ENCODE peak calls at places on chromosomes 16 and 17, in six cellular contexts. B is trophoblast cell, Y is IMR-90, Z is neuronal stem cell, N is mesendoderm, Q is H1. T is an unnamed sample.

GRCh38 chr17:39809221-39809620 is 54.9 kb downstream of the IKZF3 start:
- DNase-seq in B (no peak), Y (no peak), Z (no peak), N (no peak), Q (no peak), T (no peak)

GRCh38 chr16:20611975-20612471 is 35.9 kb upstream of the ACSM2B start:
- DNase-seq in Z (no peak), Y (no peak), N (no peak), Q (no peak), B (no peak), T (no peak)

GRCh38 chr17:42436401-42436800 is 13.3 kb upstream of the CAVIN1 start:
- DNase-seq in N (no peak), Y (peak), Z (no peak), B (no peak), Q (no peak), T (peak)

GRCh38 chr17:8470447-8471047 is 34.9 kb downstream of the NDEL1 start:
- DNase-seq in B (no peak), Q (no peak), Z (no peak), Y (no peak), N (no peak), T (no peak)

GRCh38 chr16:57966133-57966805 is 4.7 kb downstream of the CNGB1 start:
- DNase-seq in Q (no peak), B (no peak), Y (no peak), N (no peak), Z (no peak), T (peak)

GRCh38 chr16:2366660-2367309 is 26.3 kb upstream of the ABCA3 start:
- DNase-seq in Q (no peak), Z (no peak), N (no peak), B (no peak), Y (no peak), T (no peak)

GRCh38 chr17:50266384-50267073 is 7.7 kb upstream of the TMEM92 start:
- DNase-seq in B (no peak), Y (peak), Z (no peak), Q (no peak), N (no peak), T (peak)

GRCh38 chr17:42101513-42102292 is 3.4 kb upstream of the ZNF385C start:
- DNase-seq in N (peak), Q (peak), B (peak), Y (peak), Z (peak), T (peak)

GRCh38 chr17:67280279-67280678 is 35.3 kb upstream of the HELZ start:
- DNase-seq in Y (peak), B (peak), Z (no peak), N (no peak), Q (no peak), T (no peak)

GRCh38 chr16:87198328-87198731 is 118.9 kb downstream of the C16orf95 start:
- DNase-seq in N (peak), Y (peak), Q (no peak), B (no peak), Z (no peak), T (no peak)

GRCh38 chr16:54504372-54504771 is 217.8 kb upstream of the IRX3 start:
- DNase-seq in Q (no peak), Y (no peak), N (peak), Z (no peak), B (no peak), T (no peak)

GRCh38 chr17:75542728-75543336 is 17.3 kb downstream of the LLGL2 start:
- DNase-seq in Y (no peak), N (no peak), B (no peak), Z (no peak), Q (no peak), T (no peak)

GRCh38 chr16:71807905-71808592 is 585 bp downstream of the AP1G1 start:
- DNase-seq in Y (peak), B (peak), Q (no peak), N (peak), Z (peak), T (peak)

GRCh38 chr17:6084226-6085161 is 14.3 kb downstream of the WSCD1 start:
- DNase-seq in N (no peak), Y (no peak), Q (no peak), Z (no peak), B (no peak), T (no peak)

GRCh38 chr16:64907844-64908243 is 214.0 kb downstream of the CDH11 start:
- DNase-seq in N (no peak), Q (no peak), Y (peak), B (no peak), Z (no peak), T (peak)

GRCh38 chr16:69199382-69199781 is 12.4 kb downstream of the SNTB2 start:
- DNase-seq in Z (no peak), Q (no peak), Y (peak), B (peak), N (no peak), T (peak)

GRCh38 chr16:66512589-66513404 is 37.1 kb downstream of the TK2 start:
- DNase-seq in N (peak), Y (no peak), Z (no peak), Q (no peak), B (peak), T (peak)

GRCh38 chr16:85781685-85782370 is 17.5 kb downstream of the EMC8 start:
- DNase-seq in N (no peak), Q (no peak), Z (no peak), Y (peak), B (no peak), T (no peak)

GRCh38 chr16:53737563-53737962 is 33.6 kb downstream of the FTO start:
- DNase-seq in Z (no peak), N (no peak), B (no peak), Y (no peak), Q (no peak), T (no peak)

GRCh38 chr16:26019885-26020284 is 328.1 kb downstream of the HS3ST4 start:
- DNase-seq in Y (no peak), N (peak), Z (no peak), B (no peak), Q (no peak), T (no peak)

GRCh38 chr17:73288534-73289302 is 23.1 kb downstream of the CDC42EP4 start:
- DNase-seq in B (no peak), N (no peak), Y (no peak), Q (no peak), Z (no peak), T (no peak)

GRCh38 chr16:17106243-17106791 is 364.4 kb downstream of the XYLT1 start:
- DNase-seq in Y (no peak), Z (peak), B (no peak), N (peak), Q (no peak), T (no peak)

GRCh38 chr17:41651625-41652460 is 27.5 kb upstream of the KRT17 start:
- DNase-seq in Y (no peak), N (no peak), Q (no peak), B (no peak), Z (no peak), T (no peak)

DNA sequence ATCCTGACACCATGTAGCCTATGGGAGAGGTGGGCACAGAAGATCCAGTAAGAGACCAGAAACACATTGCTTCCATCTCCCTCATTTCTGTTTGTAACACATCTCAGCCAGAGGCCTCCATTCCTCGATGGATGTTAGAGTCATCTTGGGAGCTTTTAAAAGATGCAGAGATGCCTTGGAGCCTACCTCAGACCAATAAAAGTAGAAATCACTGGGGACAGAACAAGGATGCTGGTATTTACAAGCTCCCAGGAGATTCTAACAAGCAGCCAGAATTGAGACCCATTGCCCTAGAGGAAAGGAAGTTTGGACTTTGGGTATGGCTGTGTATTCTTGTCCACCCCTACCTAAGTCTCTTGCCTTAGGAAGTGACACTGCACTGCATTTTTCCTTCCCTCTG is 40.8 kb downstream of the HS3ST3A1 start:
- DNase-seq in Q (no peak), N (no peak), B (no peak), Z (no peak), Y (no peak), T (no peak)
- H3K9ac ChIP-seq in Q (no peak), N (no peak), B (no peak), Z (no peak), Y (no peak), T (no peak)

DNA sequence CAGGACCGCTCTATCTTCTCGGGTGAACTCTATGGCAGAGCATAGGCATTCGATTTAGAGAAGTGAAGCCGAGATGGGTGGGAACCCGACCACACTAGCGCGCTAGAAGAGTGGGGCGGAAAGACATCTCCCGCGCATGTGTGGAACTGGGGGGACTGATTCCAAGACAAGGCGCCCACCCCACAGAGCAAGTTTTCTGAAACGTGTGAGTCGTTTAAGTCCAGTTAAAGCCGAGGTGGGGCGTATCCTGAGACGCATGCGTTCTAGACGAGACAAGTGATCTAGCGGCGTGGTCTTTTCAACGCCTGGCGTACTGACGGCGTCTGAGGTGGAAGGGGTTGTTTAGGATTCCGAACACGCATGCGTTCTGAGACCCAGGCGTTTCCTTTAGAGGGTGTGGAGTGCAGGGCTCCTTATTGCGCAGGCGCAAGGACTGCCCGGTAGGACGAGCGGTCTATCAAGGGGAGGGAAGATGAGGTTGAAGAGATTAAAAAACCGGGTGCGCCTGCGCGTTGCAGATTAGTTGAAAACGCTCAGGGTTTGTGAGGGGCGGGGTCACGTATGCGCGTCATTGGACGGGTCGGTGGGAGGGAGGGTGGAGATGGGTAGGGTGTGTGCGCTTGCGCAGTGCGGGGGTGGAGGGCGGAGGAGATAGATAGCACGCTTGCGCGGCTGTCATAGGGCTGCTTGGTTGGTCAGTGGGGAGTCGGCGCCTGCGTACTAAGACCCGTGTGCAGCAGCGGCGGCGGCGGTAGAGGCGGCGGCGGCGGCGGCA is at the start of gene EIF5A:
- DNase-seq in B (peak), Z (peak), N (peak), Q (peak), Y (peak), T (peak)
- H3K4ac ChIP-seq in B (peak), Z (no peak), N (peak), Q (peak), Y (peak), T (peak)

GRCh38 chr17:81119223-81120148 is 45.8 kb upstream of the PVALEF start:
- DNase-seq in Q (peak), Z (peak), Y (peak), B (peak), N (peak), T (peak)
- H3K4me3 ChIP-seq in Q (peak), Z (no peak), Y (peak), B (peak), N (peak), T (peak)

DNA sequence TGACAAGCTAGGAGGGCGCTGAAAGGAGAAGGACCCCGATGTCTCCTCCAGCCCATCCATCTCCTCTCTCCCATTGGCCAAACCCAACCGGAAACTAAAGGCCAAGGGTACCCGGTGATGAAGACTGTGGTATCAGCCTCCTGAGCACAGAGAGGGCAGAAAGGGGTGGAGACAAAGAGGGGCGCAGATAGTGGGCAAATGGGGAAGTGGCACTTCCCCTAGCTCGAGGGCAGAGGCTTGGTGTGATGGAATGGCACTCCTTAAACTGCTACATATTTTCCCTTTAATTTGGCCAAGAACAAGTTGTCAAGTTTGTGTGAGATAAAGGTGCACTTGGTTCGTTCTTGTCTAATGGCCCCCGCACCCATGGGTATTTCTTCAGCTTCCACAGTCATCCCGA is 27.8 kb downstream of the IL4R start:
- DNase-seq in Q (no peak), N (no peak), B (no peak), Z (no peak), Y (no peak), T (no peak)
- H3K9ac ChIP-seq in Q (no peak), N (no peak), B (no peak), Z (no peak), Y (no peak), T (no peak)

GRCh38 chr16:4391635-4392381 is 20.2 kb downstream of the VASN start:
- DNase-seq in Q (no peak), Y (no peak), Z (no peak), B (no peak), N (peak), T (no peak)

GRCh38 chr16:4395055-4395726 is 21.2 kb downstream of the CORO7 start:
- DNase-seq in Q (no peak), Y (no peak), N (no peak), Z (no peak), B (no peak), T (no peak)

GRCh38 chr16:4390266-4391260 is 18.9 kb downstream of the VASN start:
- DNase-seq in Y (no peak), Z (no peak), N (peak), B (peak), Q (no peak), T (no peak)

GRCh38 chr16:4392382-4393242 is 21.0 kb downstream of the VASN start:
- DNase-seq in B (peak), Q (peak), N (peak), Z (no peak), Y (peak), T (no peak)

GRCh38 chr16:4393243-4393606 is 21.6 kb downstream of the VASN start:
- DNase-seq in Z (no peak), Q (no peak), B (peak), N (no peak), Y (no peak), T (no peak)
- H3K4ac ChIP-seq in Z (peak), Q (peak), B (peak), N (no peak), Y (peak), T (peak)

GRCh38 chr16:51144203-51144602 is 6.9 kb downstream of the SALL1 start:
- DNase-seq in Z (no peak), Q (no peak), Y (no peak), B (no peak), N (no peak), T (no peak)
- H3K4me3 ChIP-seq in Z (no peak), Q (no peak), Y (no peak), B (no peak), N (no peak), T (no peak)

GRCh38 chr17:77387891-77388290 is 247.1 kb downstream of the SEC14L1 start:
- DNase-seq in Z (no peak), Q (no peak), N (no peak), B (no peak), Y (no peak), T (no peak)
- H3K9ac ChIP-seq in Z (no peak), Q (no peak), N (no peak), B (no peak), Y (no peak), T (peak)

T was measured in mesenchymal stem cell.